ENCODE peak calls at places on chromosomes 2 and 18, in eight cellular contexts. L, G, D, B, I, U, N and E are unnamed samples. For H3K9me3, the result is how much of the 10 kb centered on the place peaks cover.

GRCh38 chr2:239292956-239293355 is 107.9 kb downstream of the HDAC4 start:
- DNase-seq in D (no peak), U (no peak), I (no peak), L (no peak), N (no peak), B (no peak), G (no peak), E (no peak)

GRCh38 chr18:12309683-12310198 is 1.7 kb downstream of the TUBB6 start:
- DNase-seq in B (no peak), I (no peak), N (no peak), L (no peak), U (no peak), D (no peak), G (no peak), E (no peak)

GRCh38 chr2:199589303-199589702 is 131.6 kb upstream of the SATB2 start:
- DNase-seq in L (no peak), B (no peak), N (no peak), D (no peak), G (no peak), I (no peak), U (no peak), E (no peak)

GRCh38 chr2:40095003-40095402 is 315.9 kb upstream of the THUMPD2 start:
- DNase-seq in D (no peak), I (no peak), U (no peak), L (no peak), G (no peak), N (no peak), B (no peak), E (no peak)

GRCh38 chr2:101119431-101119830 is 31.8 kb downstream of the TBC1D8 start:
- DNase-seq in N (peak), B (peak), D (no peak), L (peak), G (no peak), I (no peak), U (no peak), E (no peak)

GRCh38 chr2:210577263-210578071 is 21.1 kb downstream of the CPS1 start:
- DNase-seq in L (no peak), N (no peak), G (no peak), U (peak), B (no peak), D (peak), I (peak), E (peak)

GRCh38 chr2:194564422-194564821 is 1092.6 kb upstream of the SLC39A10 start:
- DNase-seq in I (no peak), D (no peak), L (no peak), N (no peak), G (no peak), U (no peak), B (no peak), E (no peak)

GRCh38 chr18:63284861-63285260 is 34.7 kb downstream of the BCL2 start:
- DNase-seq in D (no peak), U (no peak), G (no peak), I (no peak), L (no peak), B (no peak), N (no peak), E (no peak)

GRCh38 chr18:43863180-43863579 is 585.9 kb upstream of the SYT4 start:
- DNase-seq in L (no peak), B (no peak), U (no peak), D (no peak), G (no peak), I (no peak), N (no peak), E (no peak)

GRCh38 chr2:20027715-20028434 is 15.4 kb upstream of the MATN3 start:
- DNase-seq in G (no peak), D (no peak), L (no peak), B (no peak), U (no peak), N (no peak), I (no peak), E (peak)

GRCh38 chr2:171432969-171433762 is 624 bp downstream of the METTL8 start:
- DNase-seq in I (peak), L (peak), D (peak), N (no peak), B (no peak), U (peak), G (peak), E (peak)

GRCh38 chr18:5162111-5162510 is 34.9 kb downstream of the AKAIN1 start:
- DNase-seq in I (no peak), D (no peak), L (no peak), B (no peak), U (no peak), G (no peak), N (no peak), E (no peak)

GRCh38 chr2:112255875-112256274 is 1.0 kb upstream of the ZC3H8 start:
- DNase-seq in G (no peak), U (no peak), L (no peak), B (no peak), I (no peak), N (no peak), D (no peak), E (no peak)

GRCh38 chr2:88024509-88024908 is 8.2 kb upstream of the RNU2-63P start:
- DNase-seq in I (no peak), B (no peak), D (no peak), N (no peak), U (peak), G (no peak), L (no peak), E (no peak)

GRCh38 chr2:122423934-122424333 is 668.5 kb downstream of the TSN start:
- DNase-seq in G (no peak), D (peak), I (no peak), N (no peak), B (no peak), U (peak), L (no peak), E (no peak)

GRCh38 chr2:218125626-218126080 is at the start of gene CXCR2:
- DNase-seq in B (peak), D (no peak), U (peak), G (no peak), N (peak), L (peak), I (no peak), E (no peak)

GRCh38 chr2:46362667-46363012 is 65.4 kb downstream of the EPAS1 start:
- DNase-seq in I (no peak), G (no peak), N (no peak), U (no peak), D (no peak), B (no peak), L (no peak), E (no peak)

GRCh38 chr2:101828267-101829017 is 130.9 kb downstream of the MAP4K4 start:
- DNase-seq in U (no peak), L (no peak), I (no peak), D (no peak), B (no peak), N (no peak), G (no peak), E (no peak)

GRCh38 chr2:236628981-236629605 is 59.5 kb downstream of the ACKR3 start:
- DNase-seq in U (no peak), B (no peak), D (no peak), G (peak), I (no peak), N (no peak), L (no peak), E (no peak)

GRCh38 chr2:203739351-203739750 is 32.9 kb downstream of the CD28 start:
- DNase-seq in L (no peak), I (no peak), B (no peak), N (no peak), U (no peak), G (no peak), D (no peak), E (no peak)

GRCh38 chr2:186457908-186458307 is 28.2 kb upstream of the ZC3H15 start:
- DNase-seq in B (no peak), L (no peak), U (no peak), D (no peak), N (no peak), G (no peak), I (no peak), E (no peak)

GRCh38 chr2:10267036-10267435 is 35.7 kb upstream of the HPCAL1 start:
- DNase-seq in L (no peak), I (no peak), G (no peak), B (peak), D (no peak), N (no peak), U (no peak), E (no peak)

GRCh38 chr2:62972601-62973000 is 78.0 kb upstream of the OTX1 start:
- DNase-seq in D (no peak), I (no peak), B (no peak), N (no peak), G (no peak), L (no peak), U (no peak), E (no peak)

GRCh38 chr2:74201596-74201995 is 3.2 kb downstream of the MTHFD2 start:
- DNase-seq in I (no peak), B (no peak), N (no peak), G (no peak), U (no peak), L (no peak), D (no peak), E (no peak)

GRCh38 chr18:77393519-77393918 is 143.9 kb downstream of the GALR1 start:
- DNase-seq in B (no peak), I (no peak), D (no peak), N (no peak), G (no peak), U (no peak), L (no peak), E (no peak)

GRCh38 chr2:144515694-144516416 is 4.1 kb downstream of the ZEB2 start:
- DNase-seq in G (peak), B (peak), N (peak), D (no peak), U (peak), I (peak), L (peak), E (no peak)

GRCh38 chr2:9071584-9072124 is 68.2 kb upstream of the MBOAT2 start:
- DNase-seq in I (no peak), N (no peak), B (no peak), L (no peak), U (no peak), D (no peak), G (no peak), E (no peak)

GRCh38 chr2:200026838-200027237 is 71.5 kb downstream of the MAIP1 start:
- DNase-seq in L (no peak), B (no peak), D (no peak), U (no peak), G (no peak), I (no peak), N (no peak), E (no peak)

GRCh38 chr2:241950878-241951331 is 81.4 kb downstream of the RTP5 start:
- DNase-seq in D (peak), I (peak), G (peak), N (peak), L (peak), B (peak), U (peak), E (peak)

GRCh38 chr2:222248256-222248655 is 50.5 kb downstream of the PAX3 start:
- DNase-seq in G (no peak), N (no peak), I (no peak), L (no peak), U (no peak), B (no peak), D (no peak), E (no peak)

GRCh38 chr2:60500861-60501260 is 52.6 kb downstream of the BCL11A start:
- DNase-seq in N (no peak), L (no peak), B (no peak), U (no peak), D (no peak), I (no peak), G (no peak), E (no peak)

GRCh38 chr18:3713166-3713565 is 263.2 kb downstream of the TGIF1 start:
- DNase-seq in B (no peak), D (no peak), U (no peak), I (no peak), N (no peak), L (no peak), G (no peak), E (no peak)

GRCh38 chr2:26607698-26608097 is 33.5 kb downstream of the CIB4 start:
- DNase-seq in U (no peak), G (no peak), D (no peak), I (no peak), B (no peak), N (no peak), L (no peak), E (no peak)

GRCh38 chr2:26606847-26607190 is 34.3 kb downstream of the CIB4 start:
- DNase-seq in I (no peak), G (no peak), L (no peak), B (no peak), U (no peak), D (no peak), N (no peak), E (peak)

GRCh38 chr2:26608557-26608956 is 32.6 kb downstream of the CIB4 start:
- DNase-seq in L (no peak), N (no peak), I (no peak), B (no peak), G (no peak), U (no peak), D (no peak), E (no peak)

GRCh38 chr2:26605195-26605968 is 35.8 kb downstream of the CIB4 start:
- DNase-seq in G (peak), U (peak), N (no peak), I (peak), B (no peak), L (no peak), D (peak), E (peak)

GRCh38 chr2:26605969-26606846 is 35.0 kb downstream of the CIB4 start:
- DNase-seq in U (no peak), I (no peak), B (no peak), L (no peak), D (no peak), G (peak), N (no peak), E (no peak)
- H3K27ac ChIP-seq in U (no peak), I (no peak), B (no peak), L (no peak), D (no peak), G (no peak), N (no peak), E (no peak)

GRCh38 chr2:133753665-133754064 is 185.4 kb upstream of the NCKAP5 start:
- DNase-seq in L (peak), N (peak), I (no peak), B (no peak), D (no peak), U (peak), G (no peak), E (no peak)

GRCh38 chr2:133755515-133756311 is 187.4 kb upstream of the NCKAP5 start:
- DNase-seq in D (no peak), U (no peak), N (no peak), B (no peak), G (no peak), L (no peak), I (no peak), E (no peak)

GRCh38 chr2:133760366-133760765 is 192.1 kb upstream of the NCKAP5 start:
- DNase-seq in I (no peak), N (no peak), U (no peak), D (no peak), L (no peak), G (no peak), B (no peak), E (no peak)

DNA sequence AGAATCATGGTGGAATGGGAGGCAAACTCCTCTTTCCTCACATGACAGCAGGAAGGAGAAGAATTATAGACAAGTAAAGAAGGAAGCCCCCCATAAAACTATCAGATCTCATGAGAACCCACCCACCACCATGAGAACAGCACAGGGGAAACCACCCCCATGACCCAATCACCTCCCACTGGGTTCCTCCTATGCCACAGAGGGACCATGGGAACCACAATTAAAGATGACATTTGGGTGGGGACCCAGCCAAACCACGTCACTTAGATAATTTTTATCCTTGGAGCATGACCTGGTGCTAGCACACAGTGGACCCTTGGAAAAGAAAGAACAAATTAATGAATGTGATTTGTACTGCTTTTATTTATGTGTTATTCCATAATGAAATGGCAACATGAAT is 188.6 kb upstream of the NCKAP5 start:
- DNase-seq in I (no peak), B (no peak), U (no peak), N (no peak), G (no peak), L (no peak), D (no peak), E (no peak)
- H3K9me3 ChIP-seq in I (under half), B (under half), U (under half), N (under half), G (under half), L (under half), D (under half), E (under half)

GRCh38 chr2:172955587-172955986 is 120.1 kb upstream of the MAP3K20 start:
- DNase-seq in L (no peak), G (no peak), D (no peak), B (no peak), N (no peak), I (no peak), U (no peak), E (no peak)

GRCh38 chr2:172953970-172954852 is 121.4 kb upstream of the MAP3K20 start:
- DNase-seq in B (no peak), D (no peak), N (no peak), U (no peak), I (no peak), L (no peak), G (no peak), E (no peak)

GRCh38 chr2:172962064-172962463 is 113.6 kb upstream of the MAP3K20 start:
- DNase-seq in N (no peak), D (no peak), U (no peak), I (no peak), L (no peak), G (no peak), B (no peak), E (no peak)

GRCh38 chr2:172953411-172953810 is 122.2 kb upstream of the MAP3K20 start:
- DNase-seq in G (no peak), I (no peak), B (no peak), L (no peak), U (no peak), D (no peak), N (no peak), E (no peak)

DNA sequence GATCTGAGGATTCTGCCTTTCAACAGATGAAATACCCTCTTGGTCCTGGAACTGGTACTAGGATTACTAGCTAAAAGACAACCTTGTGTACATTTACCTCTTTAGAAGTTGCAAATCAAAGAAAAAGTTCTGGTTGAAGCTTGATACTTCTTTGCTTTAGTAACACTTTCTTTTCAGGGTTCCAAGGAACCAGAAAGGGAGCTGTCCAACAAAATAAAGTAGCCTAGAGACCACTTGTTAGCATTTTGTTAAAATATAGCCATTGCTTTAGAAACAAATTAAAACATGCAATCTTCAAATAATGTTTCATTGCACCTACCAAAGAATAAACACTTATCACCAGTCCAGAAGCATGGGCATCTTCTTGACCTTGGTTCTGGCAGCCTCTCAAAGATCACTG is 117.9 kb upstream of the MAP3K20 start:
- DNase-seq in B (no peak), I (no peak), D (no peak), U (no peak), G (no peak), N (no peak), L (no peak), E (no peak)
- H3K27ac ChIP-seq in B (no peak), I (no peak), D (no peak), U (no peak), G (no peak), N (no peak), L (no peak), E (no peak)

GRCh38 chr2:105886029-105886454 is 141.3 kb downstream of the NCK2 start:
- DNase-seq in D (no peak), L (no peak), G (no peak), U (no peak), N (no peak), I (no peak), B (no peak), E (no peak)
- H3K9me3 ChIP-seq in D (under half), L (under half), G (under half), U (under half), N (under half), I (under half), B (under half), E (under half)